ENCODE peak calls at places on chromosomes 11 and 22, in nine cellular contexts. E is naive thymus-derived CD4-positive, alpha-beta T cell; W is kidney epithelial cell; A is AG09309; K is ovary; F is uterus; D is colonic mucosa; P is choroid plexus epithelial cell; O is upper lobe of right lung. L is an unnamed sample.

GRCh38 chr11:12458042-12458441 is 80.7 kb downstream of the PARVA start:
- DNase-seq in E (no peak), W (no peak), A (no peak), K (no peak), F (peak; percentile 28), D (no peak), P (no peak), O (no peak), L (no peak)

GRCh38 chr22:36234919-36235318 is 4.4 kb downstream of the APOL2 start:
- DNase-seq in E (no peak), W (no peak), A (no peak), K (no peak), F (no peak), D (no peak), P (no peak), O (no peak), L (no peak)

GRCh38 chr11:6843670-6844069 is 1.8 kb upstream of the OR10A5 start:
- DNase-seq in E (no peak), W (no peak), A (no peak), K (no peak), F (no peak), D (no peak), P (no peak), O (no peak), L (no peak)

GRCh38 chr22:44365196-44365802 is 52.5 kb upstream of the SHISAL1 start:
- DNase-seq in E (no peak), W (no peak), A (no peak), K (peak; percentile 19), F (peak; percentile 12), D (no peak), P (no peak), O (peak; percentile 42), L (no peak)

GRCh38 chr11:121426476-121427454 is 25.3 kb upstream of the SORL1 start:
- DNase-seq in E (peak; percentile 34), W (no peak), A (no peak), K (peak; percentile 51), F (no peak), D (peak; percentile 58), P (no peak), O (peak; percentile 77), L (no peak)

GRCh38 chr22:30308518-30309230 is 18.1 kb downstream of the TBC1D10A start:
- DNase-seq in E (no peak), W (no peak), A (no peak), K (no peak), F (peak; percentile 48), D (no peak), P (peak; percentile 65), O (no peak), L (no peak)

GRCh38 chr11:56890584-56891305 is 98.0 kb upstream of the OR5AK2 start:
- DNase-seq in E (no peak), W (no peak), A (no peak), K (no peak), F (no peak), D (no peak), P (no peak), O (no peak), L (no peak)

GRCh38 chr22:41223535-41223934 is 17.2 kb downstream of the CHADL start:
- DNase-seq in E (no peak), W (no peak), A (no peak), K (no peak), F (no peak), D (no peak), P (no peak), O (no peak), L (no peak)

GRCh38 chr11:59197990-59198389 is 14.7 kb downstream of the MPEG1 start:
- DNase-seq in E (no peak), W (no peak), A (peak; percentile 34), K (peak; percentile 66), F (peak; percentile 50), D (no peak), P (peak; percentile 27), O (peak; percentile 91), L (no peak)

GRCh38 chr11:117096140-117096972 is 1.9 kb downstream of the SIK3 start:
- DNase-seq in E (peak; percentile 81), W (no peak), A (no peak), K (peak; percentile 26), F (no peak), D (peak; percentile 47), P (peak; percentile 19), O (no peak), L (no peak)

GRCh38 chr11:12890476-12890875 is 118.6 kb upstream of the RASSF10 start:
- DNase-seq in E (no peak), W (no peak), A (no peak), K (no peak), F (no peak), D (no peak), P (peak; percentile 67), O (no peak), L (no peak)

GRCh38 chr11:26960265-26960664 is 33.6 kb upstream of the FIBIN start:
- DNase-seq in E (no peak), W (no peak), A (no peak), K (no peak), F (no peak), D (no peak), P (peak; percentile 35), O (no peak), L (no peak)

GRCh38 chr22:38414009-38414395 is 41.0 kb downstream of the KCNJ4 start:
- DNase-seq in E (no peak), W (no peak), A (no peak), K (no peak), F (peak; percentile 13), D (no peak), P (no peak), O (no peak), L (no peak)

GRCh38 chr22:35325209-35325608 is 25.5 kb downstream of the TOM1 start:
- DNase-seq in E (no peak), W (no peak), A (no peak), K (no peak), F (no peak), D (no peak), P (no peak), O (no peak), L (no peak)

GRCh38 chr11:117870176-117870952 is 6.1 kb downstream of the FXYD6 start:
- DNase-seq in E (no peak), W (no peak), A (no peak), K (no peak), F (no peak), D (no peak), P (no peak), O (no peak), L (no peak)

GRCh38 chr22:23522642-23523251 is 57.3 kb downstream of the IGLL1 start:
- DNase-seq in E (no peak), W (no peak), A (no peak), K (peak; percentile 57), F (no peak), D (no peak), P (peak; percentile 28), O (peak; percentile 56), L (no peak)

GRCh38 chr11:69060005-69060404 is 11.3 kb downstream of the TPCN2 start:
- DNase-seq in E (no peak), W (no peak), A (no peak), K (no peak), F (no peak), D (no peak), P (no peak), O (no peak), L (no peak)

GRCh38 chr22:23073506-23074229 is 3.3 kb downstream of the GNAZ start:
- DNase-seq in E (no peak), W (no peak), A (no peak), K (no peak), F (no peak), D (no peak), P (no peak), O (peak; percentile 39), L (no peak)

GRCh38 chr11:71336176-71336995 is 84.0 kb upstream of the SHANK2 start:
- DNase-seq in E (no peak), W (no peak), A (no peak), K (no peak), F (no peak), D (no peak), P (no peak), O (peak; percentile 43), L (no peak)
- H3K4me3 ChIP-seq in E (no peak overlapping the region), W (no peak overlapping the region), A (no peak overlapping the region), K (no peak overlapping the region), F (no peak overlapping the region), D (no peak overlapping the region), P (no peak overlapping the region), O (no peak overlapping the region), L (no peak overlapping the region)

GRCh38 chr22:46076651-46077339 is 73.5 kb upstream of the PPARA start:
- DNase-seq in E (no peak), W (no peak), A (peak; percentile 61), K (no peak), F (peak; percentile 68), D (no peak), P (peak; percentile 44), O (peak; percentile 72), L (no peak)

GRCh38 chr22:46079861-46080821 is 70.2 kb upstream of the PPARA start:
- DNase-seq in E (no peak), W (no peak), A (peak; percentile 80), K (peak; percentile 78), F (peak; percentile 89), D (no peak), P (no peak), O (peak; percentile 74), L (no peak)

GRCh38 chr22:46077669-46078099 is 72.6 kb upstream of the PPARA start:
- DNase-seq in E (no peak), W (no peak), A (no peak), K (no peak), F (peak; percentile 54), D (no peak), P (no peak), O (no peak), L (no peak)

GRCh38 chr22:46079093-46079860 is 71.0 kb upstream of the PPARA start:
- DNase-seq in E (no peak), W (no peak), A (no peak), K (no peak), F (peak; percentile 39), D (no peak), P (no peak), O (peak; percentile 57), L (no peak)

GRCh38 chr22:46078241-46079092 is 71.9 kb upstream of the PPARA start:
- DNase-seq in E (no peak), W (no peak), A (peak; percentile 69), K (peak; percentile 80), F (peak; percentile 85), D (no peak), P (no peak), O (peak; percentile 80), L (no peak)
- H3K4me3 ChIP-seq in E (no peak overlapping the region), W (no peak overlapping the region), A (peak overlapping the region; percentile 96), K (peak overlapping the region; percentile 78), F (peak overlapping the region; percentile 88), D (no peak overlapping the region), P (no peak overlapping the region), O (peak overlapping the region; percentile 89), L (peak overlapping the region; percentile 18)

GRCh38 chr11:18010977-18011586 is 1.8 kb downstream of the SERGEF start:
- DNase-seq in E (peak; percentile 20), W (no peak), A (no peak), K (no peak), F (no peak), D (no peak), P (no peak), O (no peak), L (no peak)
- H3K4me3 ChIP-seq in E (no peak overlapping the region), W (no peak overlapping the region), A (no peak overlapping the region), K (no peak overlapping the region), F (no peak overlapping the region), D (no peak overlapping the region), P (no peak overlapping the region), O (no peak overlapping the region), L (no peak overlapping the region)

DNA sequence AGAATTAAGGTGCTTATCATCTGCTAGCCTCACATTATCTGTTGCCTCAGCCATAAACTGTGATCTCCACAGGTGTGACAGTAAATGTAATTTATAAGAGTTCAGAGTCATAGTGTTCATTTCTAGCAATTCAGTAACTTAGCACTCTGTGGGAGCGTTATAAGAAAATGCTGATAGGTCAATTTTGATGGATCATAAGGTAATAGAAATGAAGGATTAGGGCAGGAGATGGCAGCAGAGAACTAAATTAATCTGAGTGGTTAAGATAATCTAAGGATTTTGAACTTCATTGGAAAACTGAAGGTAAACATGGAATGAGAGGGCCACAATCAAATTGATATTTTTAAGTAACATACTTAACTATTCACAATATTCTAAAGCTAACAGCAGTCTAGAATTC is 26.5 kb upstream of the SLC22A9 start:
- DNase-seq in E (no peak), W (no peak), A (no peak), K (no peak), F (no peak), D (no peak), P (no peak), O (no peak), L (no peak)
- H3K4me3 ChIP-seq in E (no peak overlapping the region), W (no peak overlapping the region), A (no peak overlapping the region), K (no peak overlapping the region), F (no peak overlapping the region), D (no peak overlapping the region), P (no peak overlapping the region), O (no peak overlapping the region), L (no peak overlapping the region)